ENCODE peak calls at places on chromosomes 4 and X, in seven cellular contexts. U is adrenal gland, L is HCT116, C is stomach, Y is suprapubic skin, J is K562, O is transverse colon. D is an unnamed sample. For H3K27me3, the result is how much of the 10 kb centered on the place peaks cover.

GRCh38 chrX:71612256-71612655 is 6.1 kb downstream of the CXCR3 start:
- DNase-seq in U (no peak), O (no peak), C (no peak), L (no peak), Y (no peak), J (no peak), D (no peak)

GRCh38 chrX:69236641-69237040 is 71.4 kb upstream of the PJA1 start:
- DNase-seq in J (no peak), L (no peak), U (no peak), O (no peak), C (no peak), Y (no peak), D (no peak)

GRCh38 chr4:177484613-177485021 is 42.4 kb upstream of the AGA start:
- DNase-seq in L (peak), O (no peak), C (no peak), J (no peak), U (no peak), Y (no peak), D (no peak)

GRCh38 chr4:24471623-24472510 is 112.5 kb downstream of the DHX15 start:
- DNase-seq in U (no peak), L (no peak), J (no peak), O (peak), Y (peak), C (no peak), D (peak)

GRCh38 chr4:26206339-26206738 is 114.5 kb upstream of the RBPJ start:
- DNase-seq in J (no peak), U (no peak), C (no peak), O (no peak), L (no peak), Y (no peak), D (no peak)

GRCh38 chr4:79987401-79987800 is 85.6 kb downstream of the ANTXR2 start:
- DNase-seq in J (no peak), U (no peak), O (no peak), Y (no peak), C (no peak), L (no peak), D (no peak)

GRCh38 chrX:4656419-4656818 is 943.0 kb upstream of the PRKX start:
- DNase-seq in O (no peak), L (no peak), U (no peak), J (no peak), Y (no peak), C (peak), D (no peak)

GRCh38 chr4:77015390-77015789 is 60.4 kb downstream of the CCNI start:
- DNase-seq in L (no peak), Y (no peak), J (no peak), C (no peak), O (no peak), U (no peak), D (no peak)

GRCh38 chr4:8908206-8908893 is 36.7 kb upstream of the HMX1 start:
- DNase-seq in L (no peak), J (no peak), U (no peak), O (peak), Y (peak), C (peak), D (peak)

GRCh38 chrX:66004928-66005831 is 34.7 kb downstream of the VSIG4 start:
- DNase-seq in L (no peak), C (no peak), O (no peak), U (no peak), Y (no peak), J (peak), D (no peak)

GRCh38 chr4:122450847-122451246 is 5.7 kb downstream of the IL2 start:
- DNase-seq in J (peak), L (peak), U (no peak), C (no peak), O (no peak), Y (no peak), D (no peak)

GRCh38 chrX:40878821-40879571 is 143.7 kb upstream of the MED14 start:
- DNase-seq in J (no peak), L (no peak), O (no peak), U (no peak), Y (no peak), C (no peak), D (no peak)

GRCh38 chr4:41750624-41751324 is 2.2 kb upstream of the PHOX2B start:
- DNase-seq in Y (no peak), L (no peak), J (no peak), O (no peak), C (no peak), U (no peak), D (no peak)

GRCh38 chrX:120823554-120823953 is 52.1 kb downstream of the CT47B1 start:
- DNase-seq in U (no peak), O (no peak), C (no peak), L (no peak), J (no peak), Y (no peak), D (no peak)

GRCh38 chr4:11843927-11844326 is 415.2 kb upstream of the HS3ST1 start:
- DNase-seq in C (no peak), Y (no peak), L (no peak), U (no peak), O (no peak), J (no peak), D (no peak)

GRCh38 chr4:40628888-40629287 is 776 bp downstream of the RBM47 start:
- DNase-seq in O (no peak), C (no peak), Y (no peak), U (no peak), L (no peak), J (no peak), D (no peak)

GRCh38 chr4:36292551-36293188 is 11.3 kb downstream of the DTHD1 start:
- DNase-seq in J (no peak), U (no peak), C (no peak), L (no peak), O (no peak), Y (no peak), D (no peak)

GRCh38 chrX:14064632-14065432 is 35.1 kb upstream of the GEMIN8 start:
- DNase-seq in O (peak), L (peak), J (peak), Y (no peak), C (no peak), U (no peak), D (no peak)

GRCh38 chr4:101101072-101101471 is 246.3 kb downstream of the PPP3CA start:
- DNase-seq in O (no peak), Y (no peak), U (no peak), L (no peak), J (no peak), C (no peak), D (no peak)

GRCh38 chrX:151870603-151871002 is 42.1 kb upstream of the MAGEA4 start:
- DNase-seq in C (no peak), J (no peak), O (no peak), U (peak), Y (no peak), L (peak), D (no peak)

GRCh38 chr4:7031526-7032449 is 11.4 kb upstream of the TADA2B start:
- DNase-seq in J (peak), U (no peak), O (no peak), L (no peak), C (no peak), Y (no peak), D (no peak)

GRCh38 chrX:9368262-9368661 is 96.6 kb upstream of the TBL1X start:
- DNase-seq in C (no peak), L (no peak), Y (no peak), J (no peak), U (no peak), O (no peak), D (no peak)

GRCh38 chr4:185941476-185941875 is 127.5 kb upstream of the TLR3 start:
- DNase-seq in J (no peak), L (no peak), O (no peak), U (peak), C (no peak), Y (no peak), D (no peak)

GRCh38 chr4:48046059-48046458 is 29.5 kb downstream of the NIPAL1 start:
- DNase-seq in C (peak), O (no peak), L (no peak), J (no peak), U (no peak), Y (no peak), D (no peak)

GRCh38 chrX:133655914-133656265 is 240.6 kb upstream of the GPC4 start:
- DNase-seq in C (no peak), Y (no peak), U (no peak), L (no peak), O (no peak), J (no peak), D (no peak)

GRCh38 chr4:182301736-182302135 is 58.5 kb downstream of the TENM3 start:
- DNase-seq in U (no peak), O (no peak), L (no peak), C (no peak), J (no peak), Y (no peak), D (no peak)

GRCh38 chrX:65688403-65688881 is 21.0 kb downstream of the MSN start:
- DNase-seq in C (no peak), O (peak), J (no peak), U (no peak), Y (no peak), L (no peak), D (no peak)

GRCh38 chrX:20141281-20142220 is at the start of gene EIF1AX:
- DNase-seq in L (peak), U (peak), O (peak), C (peak), J (peak), Y (peak), D (peak)

GRCh38 chrX:20143539-20143938 is 1.9 kb upstream of the EIF1AX start:
- DNase-seq in U (no peak), J (no peak), O (no peak), C (no peak), L (no peak), Y (no peak), D (no peak)

GRCh38 chrX:20143111-20143510 is 1.5 kb upstream of the EIF1AX start:
- DNase-seq in J (no peak), O (no peak), U (no peak), Y (no peak), C (no peak), L (no peak), D (no peak)

GRCh38 chrX:20139966-20140365 is 1.7 kb downstream of the EIF1AX start:
- DNase-seq in C (no peak), Y (no peak), J (no peak), U (no peak), O (no peak), L (no peak), D (no peak)

DNA sequence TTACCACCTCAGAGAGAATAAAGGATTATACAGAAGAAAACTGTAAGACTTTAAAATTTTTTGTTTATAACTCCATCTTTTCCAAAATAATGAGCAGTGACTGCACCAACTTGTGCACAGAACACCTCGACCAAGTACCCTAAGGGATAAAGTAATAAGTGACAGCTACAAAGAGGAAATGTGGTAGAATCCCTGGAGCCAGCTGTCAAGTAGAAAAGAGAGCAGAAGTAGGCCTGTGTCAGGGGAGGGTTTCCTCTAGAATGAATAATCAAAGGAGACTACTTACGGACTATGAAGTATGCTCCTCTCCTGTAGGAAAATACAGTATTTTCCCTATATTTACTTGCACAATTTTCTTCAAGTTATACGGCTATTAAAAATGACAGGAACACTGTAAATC is 1.2 kb downstream of the EIF1AX start:
- DNase-seq in C (no peak), L (no peak), Y (no peak), J (no peak), U (no peak), O (no peak), D (no peak)
- H3K4me3 ChIP-seq in C (peak), L (peak), Y (peak), J (peak), U (peak), O (peak), D (peak)

GRCh38 chrX:153522259-153522658 is 4.8 kb downstream of the ATP2B3 start:
- DNase-seq in C (no peak), L (no peak), U (no peak), Y (no peak), J (no peak), O (no peak), D (no peak)
- H3K27me3 ChIP-seq in C (under half), L (under half), U (under half), Y (under half), J (half or more), O (under half), D (under half)

DNA sequence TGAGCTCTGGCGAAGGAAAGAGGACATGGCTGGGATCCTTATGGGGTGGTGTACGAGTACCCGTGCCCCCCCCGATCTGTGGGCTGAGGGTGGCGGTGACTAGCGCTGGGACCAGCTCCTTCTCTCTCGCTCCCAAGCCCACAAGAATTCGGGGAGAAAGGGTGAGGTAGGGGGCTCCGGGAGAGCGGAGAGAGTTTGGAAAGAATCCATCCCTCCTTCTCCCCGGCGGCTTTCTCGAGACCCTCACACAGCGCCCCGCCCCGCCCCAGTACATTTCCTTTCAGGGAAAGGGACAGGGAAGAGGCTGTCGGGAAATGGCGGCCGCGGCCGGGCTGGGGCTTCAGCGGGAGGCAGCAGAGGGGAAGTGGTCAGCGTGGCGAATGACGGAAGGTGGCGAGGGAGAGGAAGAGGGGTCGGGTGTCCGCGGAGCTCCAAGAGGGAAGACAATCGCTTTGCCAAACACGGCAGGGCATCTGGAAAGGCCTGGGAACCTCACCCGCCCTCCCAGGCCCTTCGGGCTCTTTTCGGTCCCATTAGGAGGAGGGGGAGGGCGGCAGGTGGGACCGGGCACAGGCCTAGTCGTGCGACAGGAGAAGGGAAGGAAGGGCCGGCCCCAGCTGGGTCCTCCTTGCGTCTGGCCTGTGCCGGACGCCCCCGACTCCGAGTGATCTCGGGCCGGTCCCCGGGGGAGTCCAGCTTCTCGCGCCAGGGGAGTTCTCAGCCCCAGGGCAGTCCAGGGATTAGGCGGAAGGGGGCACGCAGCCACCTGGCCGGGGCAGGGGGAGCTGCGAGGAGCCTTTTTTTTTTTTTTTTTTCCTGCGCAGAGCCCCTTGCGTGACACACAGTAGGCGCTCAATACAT is 10.2 kb downstream of the HNRNPH2 start:
- DNase-seq in L (no peak), J (no peak), Y (peak), O (peak), U (peak), C (peak), D (peak)
- TF ChIP-seq POLR2A in L (no peak), J (no peak), Y (peak), O (peak), U (no peak), C (no peak), D (peak)

GRCh38 chr4:98209111-98209510 is 52.1 kb upstream of the RAP1GDS1 start:
- DNase-seq in O (no peak), J (no peak), C (no peak), Y (no peak), L (no peak), U (no peak), D (no peak)

GRCh38 chr4:98204236-98204553 is 57.0 kb upstream of the RAP1GDS1 start:
- DNase-seq in C (no peak), J (no peak), U (no peak), O (no peak), Y (no peak), L (no peak), D (no peak)

GRCh38 chr4:98199247-98199646 is 56.0 kb upstream of the STPG2 start:
- DNase-seq in Y (no peak), C (no peak), L (no peak), O (no peak), J (no peak), U (peak), D (no peak)

GRCh38 chr4:98203406-98204235 is 57.6 kb upstream of the RAP1GDS1 start:
- DNase-seq in O (no peak), U (no peak), J (no peak), Y (no peak), C (no peak), L (no peak), D (no peak)
- H3K4me3 ChIP-seq in O (no peak), U (no peak), J (no peak), Y (no peak), C (no peak), L (no peak), D (no peak)

D was measured in uterus.